ENCODE peak calls at places on chromosomes 12 and 14, in six cellular contexts. G is mesenchymal stem cell, K is H1, H is H9, I is IMR-90, W is neuronal stem cell. E is an unnamed sample.

GRCh38 chr14:69357544-69358200 is 40.4 kb downstream of the ERH start:
- DNase-seq in G (no peak), K (no peak), H (no peak), I (no peak), W (no peak), E (peak; percentile 80)

GRCh38 chr12:93200291-93200917 is 177.3 kb upstream of the NUDT4 start:
- DNase-seq in G (peak; percentile 24), K (no peak), H (no peak), I (no peak), W (no peak), E (no peak)

GRCh38 chr14:89508863-89509262 is 91.8 kb upstream of the FOXN3 start:
- DNase-seq in G (no peak), K (no peak), H (no peak), I (no peak), W (no peak), E (no peak)

GRCh38 chr12:2332947-2333346 is 280.2 kb downstream of the CACNA1C start:
- DNase-seq in G (no peak), K (no peak), H (no peak), I (peak; percentile 61), W (no peak), E (no peak)

GRCh38 chr14:37824936-37825698 is 229.7 kb downstream of the TTC6 start:
- DNase-seq in G (peak; percentile 58), K (no peak), H (no peak), I (no peak), W (no peak), E (no peak)

GRCh38 chr12:132204064-132204821 is 60.0 kb downstream of the NOC4L start:
- DNase-seq in G (no peak), K (no peak), H (no peak), I (no peak), W (no peak), E (no peak)

GRCh38 chr12:15754233-15754632 is 35.0 kb downstream of the EPS8 start:
- DNase-seq in G (peak; percentile 26), K (no peak), H (no peak), I (peak; percentile 65), W (no peak), E (no peak)

GRCh38 chr12:6082613-6083012 is 41.9 kb downstream of the VWF start:
- DNase-seq in G (no peak), K (no peak), H (no peak), I (no peak), W (no peak), E (no peak)

GRCh38 chr12:119593578-119594398 is at the start of gene TMEM233:
- DNase-seq in G (no peak), K (no peak), H (peak; percentile 67), I (no peak), W (peak; percentile 51), E (no peak)

GRCh38 chr14:68195126-68195525 is 375.5 kb downstream of the RAD51B start:
- DNase-seq in G (no peak), K (no peak), H (peak; percentile 40), I (no peak), W (no peak), E (no peak)

GRCh38 chr12:108884116-108885012 is 4.5 kb downstream of the DAO start:
- DNase-seq in G (no peak), K (peak; percentile 15), H (peak; percentile 80), I (no peak), W (no peak), E (peak; percentile 82)

GRCh38 chr12:84036912-84037311 is 875.7 kb downstream of the SLC6A15 start:
- DNase-seq in G (no peak), K (no peak), H (no peak), I (no peak), W (no peak), E (no peak)

GRCh38 chr12:40474630-40475029 is 217.6 kb upstream of the CNTN1 start:
- DNase-seq in G (no peak), K (no peak), H (no peak), I (no peak), W (no peak), E (no peak)

GRCh38 chr14:103104654-103105511 is 10.4 kb downstream of the EXOC3L4 start:
- DNase-seq in G (peak; percentile 74), K (no peak), H (peak; percentile 81), I (peak; percentile 50), W (no peak), E (peak; percentile 68)

GRCh38 chr12:40829738-40830144 is 137.5 kb downstream of the CNTN1 start:
- DNase-seq in G (no peak), K (no peak), H (no peak), I (no peak), W (no peak), E (no peak)

GRCh38 chr14:44369401-44370123 is 137.5 kb downstream of the FSCB start:
- DNase-seq in G (no peak), K (no peak), H (no peak), I (no peak), W (no peak), E (no peak)

GRCh38 chr14:65239143-65239672 is 136.9 kb upstream of the MAX start:
- DNase-seq in G (peak; percentile 96), K (no peak), H (no peak), I (peak; percentile 77), W (no peak), E (peak; percentile 70)

GRCh38 chr12:29039013-29039412 is 110.1 kb upstream of the FAR2 start:
- DNase-seq in G (peak; percentile 95), K (no peak), H (no peak), I (peak; percentile 83), W (no peak), E (no peak)

DNA sequence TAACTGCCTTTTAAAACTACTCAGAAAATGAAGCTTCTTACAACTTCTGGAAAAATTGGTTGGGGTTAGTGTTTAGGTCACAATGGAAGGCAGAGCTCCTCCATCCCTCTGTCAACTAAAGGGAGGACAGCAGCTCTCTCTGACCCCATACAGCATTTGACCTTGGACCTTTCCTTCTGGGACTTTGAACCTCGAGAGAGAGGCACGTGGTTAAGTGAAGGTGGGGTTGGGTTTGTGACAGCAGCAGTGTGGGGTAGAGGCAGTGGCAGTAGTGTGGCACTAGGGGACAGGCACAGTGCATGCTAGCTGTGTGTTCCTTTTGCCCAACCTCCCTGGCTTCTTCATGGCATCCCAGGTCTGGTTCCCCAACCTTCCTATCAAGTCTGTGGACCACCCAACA is 9.4 kb upstream of the C12orf75 start:
- DNase-seq in G (no peak), K (no peak), H (no peak), I (no peak), W (no peak), E (no peak)
- H2AFZ ChIP-seq in G (no peak overlapping the region), K (no peak overlapping the region), H (no peak overlapping the region), I (peak overlapping the region; percentile 16), W (no peak overlapping the region), E (no peak overlapping the region)

GRCh38 chr14:23297878-23298277 is 4.8 kb downstream of the PPP1R3E start:
- DNase-seq in G (no peak), K (no peak), H (no peak), I (no peak), W (no peak), E (no peak)

GRCh38 chr14:23294734-23295561 is 7.7 kb downstream of the PPP1R3E start:
- DNase-seq in G (peak; percentile 61), K (no peak), H (peak; percentile 43), I (peak; percentile 51), W (peak; percentile 51), E (peak; percentile 48)

GRCh38 chr14:23297096-23297495 is 5.6 kb downstream of the PPP1R3E start:
- DNase-seq in G (no peak), K (no peak), H (no peak), I (no peak), W (no peak), E (no peak)

GRCh38 chr14:23296012-23296777 is 6.5 kb downstream of the PPP1R3E start:
- DNase-seq in G (no peak), K (no peak), H (no peak), I (no peak), W (no peak), E (no peak)

DNA sequence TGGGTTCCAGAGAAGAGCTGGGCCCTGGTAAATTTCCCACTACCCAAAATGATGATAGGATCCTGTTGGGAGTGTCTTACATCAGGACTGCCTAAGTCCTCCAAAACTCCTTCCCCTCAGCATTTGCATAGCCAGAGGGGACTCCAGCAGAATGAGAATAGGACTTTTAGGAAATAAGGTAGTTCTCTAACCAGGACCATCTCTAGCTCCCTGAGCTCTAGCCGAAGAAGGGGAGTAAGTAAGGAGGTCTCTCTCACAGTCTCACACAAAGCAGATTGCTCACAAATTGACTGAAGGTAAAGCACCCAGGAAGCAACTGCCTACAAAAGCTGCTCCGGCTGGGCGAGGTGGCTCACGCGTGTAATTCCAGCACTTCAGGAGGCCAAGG is 8.3 kb downstream of the PPP1R3E start:
- DNase-seq in G (no peak), K (no peak), H (peak; percentile 45), I (no peak), W (no peak), E (no peak)
- H3K14ac ChIP-seq in G (no peak overlapping the region), K (no peak overlapping the region), H (no peak overlapping the region), I (no peak overlapping the region), W (no peak overlapping the region), E (no peak overlapping the region)

GRCh38 chr12:4607056-4607455 is 41.8 kb downstream of the AKAP3 start:
- DNase-seq in G (no peak), K (no peak), H (no peak), I (no peak), W (no peak), E (no peak)

GRCh38 chr12:4604684-4605193 is 42.7 kb downstream of the DYRK4 start:
- DNase-seq in G (peak; percentile 87), K (peak; percentile 21), H (peak; percentile 86), I (peak; percentile 85), W (peak; percentile 72), E (peak; percentile 87)

GRCh38 chr12:4609071-4609470 is 39.8 kb downstream of the AKAP3 start:
- DNase-seq in G (no peak), K (no peak), H (no peak), I (no peak), W (no peak), E (no peak)

DNA sequence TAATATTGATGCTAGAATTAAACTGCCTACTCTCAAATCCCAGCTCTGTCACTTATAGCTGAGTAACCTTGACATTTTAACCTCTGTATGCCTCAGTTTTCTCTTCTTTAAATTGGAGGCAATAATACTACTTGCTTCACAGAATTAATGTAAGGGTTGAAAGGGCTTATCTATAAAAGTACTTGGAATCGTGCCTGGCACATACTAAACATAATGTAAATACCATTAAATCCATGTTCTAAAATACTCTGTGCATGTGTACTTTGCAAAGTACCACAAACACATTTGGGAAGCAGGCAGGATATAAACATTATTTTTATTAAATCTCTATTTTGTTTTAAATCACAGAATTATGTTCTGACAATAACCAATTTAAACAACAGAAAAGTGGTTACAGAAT is 41.9 kb downstream of the DYRK4 start:
- DNase-seq in G (no peak), K (no peak), H (no peak), I (no peak), W (no peak), E (no peak)
- H2AFZ ChIP-seq in G (no peak overlapping the region), K (no peak overlapping the region), H (no peak overlapping the region), I (no peak overlapping the region), W (no peak overlapping the region), E (no peak overlapping the region)

DNA sequence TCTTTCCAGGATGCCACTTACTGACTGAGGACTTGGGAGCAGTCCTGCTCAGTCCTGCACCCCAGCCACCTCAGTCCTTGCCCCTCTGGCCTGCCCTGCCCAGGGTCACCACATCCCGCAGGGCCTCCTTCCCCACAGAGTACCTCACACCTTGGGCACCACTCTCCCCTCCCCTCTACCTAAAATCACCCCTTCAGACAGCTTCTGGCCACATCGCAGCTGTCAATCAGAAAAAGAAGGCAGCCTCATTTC is 15.6 kb downstream of the ZDHHC22 start:
- DNase-seq in G (no peak), K (no peak), H (peak; percentile 22), I (no peak), W (no peak), E (no peak)
- H3K14ac ChIP-seq in G (no peak overlapping the region), K (no peak overlapping the region), H (no peak overlapping the region), I (no peak overlapping the region), W (no peak overlapping the region), E (no peak overlapping the region)